ENCODE peak calls at places on chromosomes 2 and 18, in six cellular contexts. H is hepatocyte, Q is SJSA1, O is ovary, V is fibroblast of mammary gland, I is HCT116. N is an unnamed sample.
A peak's percentile ranks its signal among the peaks of the same experiment; 100 is the strongest.

GRCh38 chr2:26017464-26018183 is 16.3 kb upstream of the RAB10 start:
- DNase-seq in H (no peak), Q (no peak), O (no peak), V (no peak), I (no peak), N (no peak)

GRCh38 chr2:26843041-26843440 is 4.9 kb upstream of the DPYSL5 start:
- DNase-seq in H (no peak), Q (no peak), O (no peak), V (no peak), I (no peak), N (no peak)

GRCh38 chr2:145360129-145360780 is 840.3 kb upstream of the ZEB2 start:
- DNase-seq in H (no peak), Q (no peak), O (no peak), V (no peak), I (no peak), N (no peak)

GRCh38 chr2:141195087-141195486 is 935.7 kb downstream of the LRP1B start:
- DNase-seq in H (no peak), Q (no peak), O (no peak), V (no peak), I (no peak), N (no peak)

GRCh38 chr2:41717883-41718282 is 329.9 kb upstream of the PKDCC start:
- DNase-seq in H (no peak), Q (no peak), O (no peak), V (peak; percentile 27), I (no peak), N (no peak)

GRCh38 chr18:63141777-63142176 is 177.8 kb downstream of the BCL2 start:
- DNase-seq in H (no peak), Q (no peak), O (no peak), V (no peak), I (no peak), N (no peak)

GRCh38 chr2:232658217-232658785 is 24.9 kb downstream of the EFHD1 start:
- DNase-seq in H (no peak), Q (no peak), O (no peak), V (peak; percentile 28), I (peak; percentile 16), N (no peak)

GRCh38 chr2:117945296-117945695 is 68.6 kb downstream of the CCDC93 start:
- DNase-seq in H (no peak), Q (no peak), O (no peak), V (no peak), I (no peak), N (no peak)

GRCh38 chr18:5627756-5628511 is 84.1 kb upstream of the EPB41L3 start:
- DNase-seq in H (peak; percentile 38), Q (no peak), O (no peak), V (no peak), I (no peak), N (no peak)

GRCh38 chr18:9661564-9661963 is 46.5 kb upstream of the RAB31 start:
- DNase-seq in H (no peak), Q (peak; percentile 36), O (no peak), V (peak; percentile 51), I (no peak), N (no peak)

GRCh38 chr18:25144835-25145234 is 207.1 kb downstream of the ZNF521 start:
- DNase-seq in H (no peak), Q (no peak), O (peak; percentile 40), V (peak; percentile 79), I (no peak), N (peak; percentile 44)

GRCh38 chr18:76075777-76076176 is 419.3 kb downstream of the ZNF516 start:
- DNase-seq in H (no peak), Q (no peak), O (no peak), V (no peak), I (no peak), N (no peak)

GRCh38 chr2:47321411-47322031 is 81.4 kb upstream of the MSH2 start:
- DNase-seq in H (no peak), Q (peak; percentile 19), O (no peak), V (peak; percentile 22), I (no peak), N (no peak)

GRCh38 chr2:155442755-155443372 is 744.4 kb downstream of the KCNJ3 start:
- DNase-seq in H (no peak), Q (no peak), O (no peak), V (peak; percentile 4), I (peak; percentile 24), N (no peak)

GRCh38 chr2:127051116-127051779 is 55.7 kb downstream of the BIN1 start:
- DNase-seq in H (no peak), Q (no peak), O (peak; percentile 18), V (no peak), I (no peak), N (no peak)

GRCh38 chr2:69177063-69177771 is 164.2 kb downstream of the ANTXR1 start:
- DNase-seq in H (peak; percentile 72), Q (peak; percentile 95), O (peak; percentile 61), V (peak; percentile 88), I (no peak), N (peak; percentile 81)

GRCh38 chr2:206983156-206983875 is 44.0 kb downstream of the CPO start:
- DNase-seq in H (no peak), Q (peak; percentile 65), O (no peak), V (peak; percentile 70), I (no peak), N (no peak)

GRCh38 chr2:47080888-47081301 is 74.2 kb downstream of the STPG4 start:
- DNase-seq in H (no peak), Q (no peak), O (no peak), V (no peak), I (no peak), N (no peak)

GRCh38 chr2:218217366-218218309 is 649 bp downstream of the ARPC2 start:
- DNase-seq in H (peak; percentile 76), Q (peak; percentile 56), O (peak; percentile 51), V (no peak), I (no peak), N (no peak)

GRCh38 chr2:218471070-218471469 is 52.1 kb downstream of the VIL1 start:
- DNase-seq in H (no peak), Q (no peak), O (no peak), V (no peak), I (no peak), N (no peak)

GRCh38 chr18:34594243-34594642 is 115.9 kb upstream of the DTNA start:
- DNase-seq in H (no peak), Q (no peak), O (no peak), V (no peak), I (no peak), N (no peak)

GRCh38 chr18:34592961-34593382 is 117.1 kb upstream of the DTNA start:
- DNase-seq in H (peak; percentile 64), Q (peak; percentile 68), O (peak; percentile 28), V (peak; percentile 53), I (no peak), N (peak; percentile 26)

GRCh38 chr18:34590503-34590902 is 119.6 kb upstream of the DTNA start:
- DNase-seq in H (no peak), Q (no peak), O (no peak), V (no peak), I (no peak), N (no peak)

GRCh38 chr18:34595673-34596072 is 114.4 kb upstream of the DTNA start:
- DNase-seq in H (peak; percentile 38), Q (peak; percentile 15), O (no peak), V (peak; percentile 58), I (peak; percentile 28), N (no peak)

DNA sequence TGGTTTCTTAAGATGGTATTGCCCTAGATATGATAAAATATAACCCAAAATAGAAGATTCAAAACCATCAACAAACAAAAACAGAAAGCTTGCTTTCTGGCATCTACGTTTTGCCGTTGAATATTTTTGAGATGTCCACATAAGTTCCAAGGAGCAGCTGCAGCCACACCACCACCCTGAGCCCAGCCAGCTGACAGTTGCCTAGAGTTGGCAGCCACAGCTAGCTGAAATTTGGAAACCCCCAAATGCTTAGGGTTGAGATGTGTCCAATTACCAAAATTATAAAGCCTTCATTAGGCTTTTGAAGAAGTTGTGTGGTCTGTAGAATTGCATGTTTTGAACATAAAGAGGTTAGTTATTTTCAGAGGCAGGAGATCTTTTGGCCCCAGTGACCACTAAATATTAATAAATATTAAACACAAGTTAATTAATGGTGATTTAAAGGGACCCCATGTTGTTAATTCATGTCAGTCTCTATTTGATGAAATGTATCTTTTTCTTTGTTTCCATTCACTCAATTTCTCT is 118.1 kb upstream of the DTNA start:
- DNase-seq in H (no peak), Q (no peak), O (no peak), V (no peak), I (no peak), N (no peak)
- H3K4me3 ChIP-seq in H (no peak overlapping the region), Q (no peak overlapping the region), O (no peak overlapping the region), V (no peak overlapping the region), I (no peak overlapping the region), N (no peak overlapping the region)

GRCh38 chr18:70659026-70659726 is 370.3 kb downstream of the SOCS6 start:
- DNase-seq in H (peak; percentile 34), Q (no peak), O (no peak), V (peak; percentile 59), I (no peak), N (no peak)

GRCh38 chr18:70666936-70667335 is 378.1 kb downstream of the SOCS6 start:
- DNase-seq in H (no peak), Q (no peak), O (no peak), V (no peak), I (no peak), N (no peak)

GRCh38 chr18:70662588-70662987 is 373.7 kb downstream of the SOCS6 start:
- DNase-seq in H (no peak), Q (no peak), O (no peak), V (no peak), I (no peak), N (no peak)

GRCh38 chr18:70663141-70663540 is 374.3 kb downstream of the SOCS6 start:
- DNase-seq in H (no peak), Q (no peak), O (no peak), V (peak; percentile 4), I (no peak), N (no peak)
- H3K4me3 ChIP-seq in H (no peak overlapping the region), Q (no peak overlapping the region), O (no peak overlapping the region), V (no peak overlapping the region), I (no peak overlapping the region), N (no peak overlapping the region)

GRCh38 chr2:95402370-95403203 is at the start of gene FAHD2A:
- DNase-seq in H (peak; percentile 98), Q (peak; percentile 87), O (peak; percentile 96), V (peak; percentile 83), I (peak; percentile 67), N (no peak)

GRCh38 chr2:95399061-95399460 is 3.4 kb upstream of the FAHD2A start:
- DNase-seq in H (no peak), Q (no peak), O (no peak), V (no peak), I (no peak), N (no peak)

GRCh38 chr2:95401480-95401879 is 1.0 kb upstream of the FAHD2A start:
- DNase-seq in H (no peak), Q (no peak), O (no peak), V (no peak), I (no peak), N (no peak)
- H3K4me3 ChIP-seq in H (no peak overlapping the region), Q (no peak overlapping the region), O (peak overlapping the region; percentile 75), V (peak overlapping the region; percentile 90), I (peak overlapping the region; percentile 97), N (peak overlapping the region; percentile 96)

GRCh38 chr2:2859164-2859563 is 518.5 kb downstream of the EIPR1 start:
- DNase-seq in H (no peak), Q (no peak), O (no peak), V (no peak), I (no peak), N (no peak)

GRCh38 chr2:2861666-2862240 is 515.9 kb downstream of the EIPR1 start:
- DNase-seq in H (no peak), Q (no peak), O (no peak), V (no peak), I (no peak), N (no peak)

GRCh38 chr2:2860583-2861300 is 516.9 kb downstream of the EIPR1 start:
- DNase-seq in H (no peak), Q (no peak), O (no peak), V (no peak), I (no peak), N (no peak)

GRCh38 chr2:2862386-2862785 is 515.2 kb downstream of the EIPR1 start:
- DNase-seq in H (no peak), Q (no peak), O (no peak), V (no peak), I (no peak), N (no peak)

GRCh38 chr2:2859732-2860131 is 517.9 kb downstream of the EIPR1 start:
- DNase-seq in H (no peak), Q (no peak), O (no peak), V (no peak), I (no peak), N (no peak)
- H3K4me3 ChIP-seq in H (no peak overlapping the region), Q (no peak overlapping the region), O (no peak overlapping the region), V (no peak overlapping the region), I (no peak overlapping the region), N (no peak overlapping the region)

N was measured in AG04449.